ENCODE peak calls at places on chromosomes 5 and 9, in eight cellular contexts. Q is CD8-positive, alpha-beta T cell; O is tibial artery; V is heart left ventricle; K is OCI-LY7; X is upper lobe of right lung; E is hepatocyte; S is BJ. B is an unnamed sample.

GRCh38 chr5:180643191-180643851 is 6.1 kb downstream of the FLT4 start:
- DNase-seq in O (peak; percentile 42), X (peak; percentile 51), K (no peak), S (no peak), Q (no peak), E (peak; percentile 2), V (no peak), B (peak; percentile 17)

GRCh38 chr5:149202910-149203451 is 61.7 kb downstream of the ABLIM3 start:
- DNase-seq in V (no peak), S (no peak), X (no peak), K (no peak), O (no peak), E (no peak), Q (no peak), B (no peak)

GRCh38 chr5:41445937-41446563 is 64.4 kb downstream of the PLCXD3 start:
- DNase-seq in K (no peak), S (peak; percentile 20), Q (no peak), E (no peak), X (no peak), V (no peak), O (no peak), B (no peak)

GRCh38 chr5:65203746-65204145 is 278.0 kb downstream of the ADAMTS6 start:
- DNase-seq in V (no peak), O (no peak), S (peak; percentile 77), E (no peak), X (no peak), K (no peak), Q (no peak), B (no peak)

GRCh38 chr5:143153332-143154119 is 250.0 kb downstream of the NR3C1 start:
- DNase-seq in O (peak; percentile 92), V (peak; percentile 66), S (peak; percentile 75), X (no peak), E (no peak), Q (no peak), K (no peak), B (no peak)

GRCh38 chr5:103224894-103225246 is 33.7 kb upstream of the MACIR start:
- DNase-seq in X (no peak), S (no peak), K (no peak), Q (no peak), E (no peak), V (no peak), O (no peak), B (no peak)

GRCh38 chr5:138901716-138902115 is 26.6 kb upstream of the LRRTM2 start:
- DNase-seq in K (no peak), V (no peak), X (no peak), E (no peak), O (no peak), S (no peak), Q (no peak), B (no peak)

GRCh38 chr9:134537891-134538520 is 103.6 kb upstream of the COL5A1 start:
- DNase-seq in V (no peak), X (no peak), S (no peak), Q (no peak), K (no peak), O (no peak), E (no peak), B (no peak)

GRCh38 chr9:137478613-137479314 is 19.6 kb upstream of the NSMF start:
- DNase-seq in Q (no peak), V (no peak), O (peak; percentile 60), E (no peak), K (no peak), X (peak; percentile 58), S (no peak), B (no peak)

GRCh38 chr5:139962445-139962844 is 80.7 kb downstream of the NRG2 start:
- DNase-seq in E (no peak), V (peak; percentile 5), Q (no peak), S (no peak), K (no peak), X (no peak), O (no peak), B (no peak)

GRCh38 chr5:72661405-72661804 is 154.2 kb upstream of the ZNF366 start:
- DNase-seq in E (peak; percentile 28), X (no peak), V (no peak), S (no peak), Q (no peak), O (no peak), K (no peak), B (no peak)

GRCh38 chr5:38576442-38576841 is 20.0 kb upstream of the LIFR start:
- DNase-seq in K (no peak), V (peak; percentile 38), O (no peak), E (no peak), S (no peak), X (no peak), Q (no peak), B (no peak)

GRCh38 chr5:60382761-60383160 is 317.2 kb downstream of the DEPDC1B start:
- DNase-seq in E (peak; percentile 37), V (no peak), O (no peak), S (no peak), Q (no peak), K (peak; percentile 17), X (no peak), B (no peak)

GRCh38 chr9:121510766-121511555 is 11.3 kb upstream of the GGTA1 start:
- DNase-seq in S (no peak), X (no peak), K (no peak), E (no peak), V (peak; percentile 41), O (peak; percentile 68), Q (no peak), B (no peak)

DNA sequence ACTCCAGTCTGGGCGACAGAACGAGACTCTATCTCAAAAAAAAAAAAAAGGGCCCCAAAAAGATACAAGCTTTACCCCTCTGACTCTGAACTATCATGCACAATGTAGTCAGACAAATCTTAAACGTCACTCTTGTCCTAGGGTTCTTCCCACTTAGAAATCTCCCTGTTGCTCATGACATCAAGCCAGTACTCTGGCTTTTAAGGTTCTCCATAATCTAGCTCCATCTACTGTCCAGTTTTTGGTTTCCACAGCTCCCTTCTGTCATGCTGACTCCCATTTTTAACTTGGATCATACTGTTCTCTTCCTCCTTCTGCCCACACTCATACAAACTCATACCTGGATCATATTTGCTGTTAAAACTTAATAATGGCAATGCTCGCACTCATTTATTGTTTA is 156.7 kb upstream of the TLX3 start:
- DNase-seq in K (no peak), S (no peak), E (no peak), O (no peak), X (no peak), Q (no peak), V (no peak), B (peak; percentile 38)
- TF ChIP-seq CTCF in K (peak; percentile 30), S (peak; percentile 39), E (peak; percentile 17), O (no peak), X (no peak), Q (no peak), V (no peak), B (peak; percentile 46)

DNA sequence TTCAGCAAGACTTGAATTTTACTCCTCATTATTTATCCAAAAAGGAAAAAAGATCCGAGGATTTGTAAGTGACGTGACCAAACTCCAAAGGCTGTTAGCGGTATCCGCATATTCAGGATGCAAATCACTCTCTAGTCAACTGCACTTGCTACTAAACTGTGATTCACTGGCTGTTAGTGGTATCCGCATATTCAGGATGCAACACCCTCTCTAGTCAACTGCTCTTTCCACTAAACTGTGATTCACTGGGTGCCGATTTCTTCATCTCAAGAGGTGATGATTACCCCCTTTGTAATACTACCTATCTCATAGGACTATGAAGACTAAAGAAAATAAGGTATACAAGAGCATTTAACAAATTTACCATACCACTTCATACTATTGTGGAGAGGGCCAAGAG is 5.7 kb downstream of the MAPKAP1 start:
- DNase-seq in X (no peak), Q (no peak), V (no peak), O (no peak), S (peak; percentile 19), K (no peak), E (no peak), B (no peak)
- H3K4me3 ChIP-seq in X (no peak overlapping the region), Q (no peak overlapping the region), V (no peak overlapping the region), O (no peak overlapping the region), S (no peak overlapping the region), K (no peak overlapping the region), E (no peak overlapping the region), B (no peak overlapping the region)

GRCh38 chr9:114341991-114342390 is 12.3 kb downstream of the ORM2 start:
- DNase-seq in K (no peak), V (no peak), S (no peak), X (no peak), E (no peak), O (no peak), Q (no peak), B (no peak)

GRCh38 chr9:114342755-114343440 is 13.2 kb downstream of the ORM2 start:
- DNase-seq in Q (no peak), X (peak; percentile 15), K (no peak), O (no peak), V (no peak), E (no peak), S (no peak), B (no peak)

GRCh38 chr9:114339130-114339908 is 9.7 kb downstream of the ORM2 start:
- DNase-seq in O (no peak), E (peak; percentile 60), K (peak; percentile 71), X (peak; percentile 79), V (no peak), Q (peak; percentile 35), S (no peak), B (peak; percentile 58)

GRCh38 chr9:114343471-114344187 is 14.0 kb downstream of the ORM2 start:
- DNase-seq in X (no peak), K (no peak), V (no peak), Q (no peak), O (no peak), E (peak; percentile 34), S (no peak), B (no peak)

DNA sequence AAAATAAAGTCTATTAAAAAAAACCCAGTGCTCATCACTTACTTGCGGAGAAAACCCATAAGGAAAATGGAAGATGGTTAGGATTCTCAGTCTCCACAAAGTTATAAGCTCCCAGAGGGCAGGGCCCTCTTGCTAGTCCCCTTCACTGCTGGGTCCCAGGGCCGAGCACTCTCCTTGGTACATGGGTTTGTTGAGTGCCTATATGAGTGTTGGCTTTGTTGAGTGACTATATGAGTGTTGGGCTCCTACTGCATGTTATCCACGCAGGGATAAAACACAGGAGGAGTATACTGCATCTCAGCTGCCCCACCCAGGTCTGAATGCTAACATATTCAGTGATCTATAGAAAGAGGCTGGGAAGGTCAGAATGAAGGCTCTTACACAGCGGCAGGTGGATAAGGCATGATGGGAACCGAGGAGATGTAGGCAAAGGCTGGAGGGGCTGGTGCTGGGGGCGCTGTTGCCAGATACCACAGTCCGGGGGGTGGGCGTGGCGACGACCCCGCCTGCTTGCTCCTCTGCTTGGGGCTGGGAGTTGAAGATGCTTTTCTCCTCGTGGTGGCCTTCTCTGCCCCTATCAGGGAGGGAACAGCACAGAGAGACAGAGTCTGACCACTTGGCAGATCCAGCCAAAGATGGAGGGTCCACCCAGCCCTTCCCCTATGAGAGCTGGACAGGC is 11.6 kb downstream of the ORM2 start:
- DNase-seq in Q (no peak), V (no peak), X (no peak), K (no peak), E (no peak), O (no peak), S (no peak), B (no peak)
- H3K36me3 ChIP-seq in Q (peaks cover 91% of the 10 kb centered on the region), V (peaks cover 100% of the 10 kb centered on the region), X (peaks cover 97% of the 10 kb centered on the region), K (peaks cover 97% of the 10 kb centered on the region), E (no peaks in the 10 kb centered on the region), O (peaks cover 98% of the 10 kb centered on the region), S (peaks cover 44% of the 10 kb centered on the region), B (no peaks in the 10 kb centered on the region)

DNA sequence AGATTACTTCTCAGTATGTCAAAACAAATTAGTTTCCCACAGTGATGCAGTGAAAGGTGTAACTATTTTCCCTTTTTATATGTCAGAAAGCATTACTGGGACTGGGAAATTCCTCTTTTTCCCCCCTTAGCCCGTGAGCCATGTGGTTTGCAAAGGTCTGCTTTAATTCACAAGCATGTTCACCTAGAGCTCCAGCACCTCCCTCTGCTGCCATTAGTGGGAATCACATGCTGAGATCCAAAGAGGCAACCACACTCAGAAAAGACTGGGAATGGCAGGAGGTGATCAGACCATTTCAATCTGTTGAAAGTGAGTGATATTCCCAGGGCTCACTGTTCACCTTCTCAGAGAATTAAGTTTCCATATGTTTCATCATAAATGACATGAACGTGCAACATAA is 703.7 kb upstream of the WWC1 start:
- DNase-seq in S (no peak), Q (no peak), O (no peak), K (no peak), X (no peak), V (no peak), E (peak; percentile 57), B (peak; percentile 44)
- TF ChIP-seq CTCF in S (peak; percentile 67), Q (no peak), O (no peak), K (no peak), X (peak; percentile 16), V (peak; percentile 12), E (peak; percentile 52), B (peak; percentile 67)